ENCODE peak calls at places on chromosome 10, in seven cellular contexts. L is GM03348, F is T1000, S is aorta, T is endothelial cell, M is small intestine, E is T-helper 9 cell. B is an unnamed sample.

GRCh38 chr10:21315321-21316220 is 209.9 kb downstream of the SKIDA1 start:
- DNase-seq in L (peak), F (peak), S (peak), T (no peak), M (no peak), E (no peak), B (peak)

GRCh38 chr10:61423178-61423577 is 30.0 kb downstream of the TMEM26 start:
- DNase-seq in L (no peak), F (no peak), S (no peak), T (no peak), M (no peak), E (no peak), B (no peak)

GRCh38 chr10:48439581-48440041 is 133.1 kb downstream of the MAPK8 start:
- DNase-seq in L (peak), F (no peak), S (no peak), T (no peak), M (peak), E (no peak), B (no peak)

GRCh38 chr10:90451283-90451682 is 406.6 kb downstream of the HTR7 start:
- DNase-seq in L (no peak), F (no peak), S (no peak), T (no peak), M (no peak), E (no peak), B (no peak)

GRCh38 chr10:114550756-114551290 is 107.3 kb downstream of the ABLIM1 start:
- DNase-seq in L (peak), F (no peak), S (no peak), T (no peak), M (peak), E (no peak), B (no peak)

GRCh38 chr10:131846224-131847101 is 54.3 kb upstream of the PPP2R2D start:
- DNase-seq in L (no peak), F (no peak), S (peak), T (no peak), M (peak), E (no peak), B (peak)

GRCh38 chr10:67697646-67698245 is 1.8 kb upstream of the CTNNA3 start:
- DNase-seq in L (peak), F (no peak), S (no peak), T (peak), M (peak), E (peak), B (no peak)

GRCh38 chr10:35420044-35420443 is 83.7 kb downstream of the CCNY start:
- DNase-seq in L (no peak), F (no peak), S (no peak), T (no peak), M (no peak), E (no peak), B (no peak)

GRCh38 chr10:86757110-86757790 is 831 bp downstream of the BMPR1A start:
- DNase-seq in L (peak), F (no peak), S (peak), T (peak), M (peak), E (peak), B (no peak)

GRCh38 chr10:59375990-59376389 is 13.6 kb upstream of the FAM13C start:
- DNase-seq in L (no peak), F (no peak), S (no peak), T (no peak), M (no peak), E (no peak), B (no peak)

GRCh38 chr10:22230331-22230833 is 12.6 kb upstream of the EBLN1 start:
- DNase-seq in L (peak), F (no peak), S (no peak), T (peak), M (peak), E (no peak), B (no peak)